ENCODE peak calls at places on chromosomes 1 and 21, in eight cellular contexts. One of them, this sample, is unnamed.
A peak's percentile ranks its signal among the peaks of the same experiment; 100 is the strongest.

GRCh38 chr1:18137759-18138345 is 30.3 kb downstream of the IGSF21 start:
- DNase-seq in body of pancreas: no peak
- DNase-seq in A549: no peak
- DNase-seq in uterus: no peak
- DNase-seq in stomach: no peak
- DNase-seq in ovary: no peak
- DNase-seq in heart left ventricle: no peak
- DNase-seq in lower leg skin: no peak
- DNase-seq in this sample: no peak

GRCh38 chr1:58047265-58047858 is 499.2 kb downstream of the OMA1 start:
- DNase-seq in body of pancreas: no peak
- DNase-seq in A549: peak; percentile 10
- DNase-seq in uterus: no peak
- DNase-seq in stomach: no peak
- DNase-seq in ovary: no peak
- DNase-seq in heart left ventricle: no peak
- DNase-seq in lower leg skin: no peak
- DNase-seq in this sample: no peak

GRCh38 chr1:166974647-166975345 is 544 bp downstream of the ILDR2 start:
- DNase-seq in body of pancreas: no peak
- DNase-seq in A549: no peak
- DNase-seq in uterus: no peak
- DNase-seq in stomach: no peak
- DNase-seq in ovary: no peak
- DNase-seq in heart left ventricle: no peak
- DNase-seq in lower leg skin: no peak
- DNase-seq in this sample: no peak

GRCh38 chr1:85059563-85059962 is 11.3 kb upstream of the MCOLN3 start:
- DNase-seq in body of pancreas: no peak
- DNase-seq in A549: no peak
- DNase-seq in uterus: no peak
- DNase-seq in stomach: no peak
- DNase-seq in ovary: no peak
- DNase-seq in heart left ventricle: no peak
- DNase-seq in lower leg skin: no peak
- DNase-seq in this sample: no peak

GRCh38 chr1:53377438-53377841 is 49.6 kb upstream of the LRP8 start:
- DNase-seq in body of pancreas: peak; percentile 2
- DNase-seq in A549: no peak
- DNase-seq in uterus: peak; percentile 3
- DNase-seq in stomach: peak; percentile 17
- DNase-seq in ovary: no peak
- DNase-seq in heart left ventricle: peak; percentile 48
- DNase-seq in lower leg skin: no peak
- DNase-seq in this sample: no peak

GRCh38 chr21:32524010-32524719 is 61.2 kb downstream of the TCP10L start:
- DNase-seq in body of pancreas: no peak
- DNase-seq in A549: no peak
- DNase-seq in uterus: peak; percentile 63
- DNase-seq in stomach: no peak
- DNase-seq in ovary: no peak
- DNase-seq in heart left ventricle: peak; percentile 70
- DNase-seq in lower leg skin: no peak
- DNase-seq in this sample: no peak

GRCh38 chr1:151612506-151613274 is 840 bp downstream of the SNX27 start:
- DNase-seq in body of pancreas: peak; percentile 20
- DNase-seq in A549: no peak
- DNase-seq in uterus: peak; percentile 50
- DNase-seq in stomach: no peak
- DNase-seq in ovary: peak; percentile 10
- DNase-seq in heart left ventricle: peak; percentile 42
- DNase-seq in lower leg skin: peak; percentile 33
- DNase-seq in this sample: peak; percentile 33

GRCh38 chr1:109894823-109895719 is 15.6 kb upstream of the CSF1 start:
- DNase-seq in body of pancreas: no peak
- DNase-seq in A549: no peak
- DNase-seq in uterus: no peak
- DNase-seq in stomach: no peak
- DNase-seq in ovary: no peak
- DNase-seq in heart left ventricle: no peak
- DNase-seq in lower leg skin: no peak
- DNase-seq in this sample: no peak

GRCh38 chr1:53501065-53502005 is 42.1 kb downstream of the DMRTB1 start:
- DNase-seq in body of pancreas: no peak
- DNase-seq in A549: no peak
- DNase-seq in uterus: no peak
- DNase-seq in stomach: no peak
- DNase-seq in ovary: no peak
- DNase-seq in heart left ventricle: no peak
- DNase-seq in lower leg skin: no peak
- DNase-seq in this sample: no peak

GRCh38 chr1:109659997-109660755 is 4.3 kb downstream of the GSTM4 start:
- DNase-seq in body of pancreas: peak; percentile 82
- DNase-seq in A549: no peak
- DNase-seq in uterus: no peak
- DNase-seq in stomach: no peak
- DNase-seq in ovary: peak; percentile 79
- DNase-seq in heart left ventricle: no peak
- DNase-seq in lower leg skin: peak; percentile 9
- DNase-seq in this sample: no peak

GRCh38 chr21:21247441-21247840 is 249.2 kb downstream of the NCAM2 start:
- DNase-seq in body of pancreas: no peak
- DNase-seq in A549: no peak
- DNase-seq in uterus: no peak
- DNase-seq in stomach: no peak
- DNase-seq in ovary: no peak
- DNase-seq in heart left ventricle: no peak
- DNase-seq in lower leg skin: no peak
- DNase-seq in this sample: no peak

GRCh38 chr1:39102537-39103320 is 76.6 kb downstream of the NDUFS5 start:
- DNase-seq in body of pancreas: peak; percentile 48
- DNase-seq in A549: peak; percentile 67
- DNase-seq in uterus: peak; percentile 58
- DNase-seq in stomach: no peak
- DNase-seq in ovary: no peak
- DNase-seq in heart left ventricle: no peak
- DNase-seq in lower leg skin: peak; percentile 62
- DNase-seq in this sample: no peak

GRCh38 chr1:41412748-41413147 is 51.5 kb downstream of the FOXO6 start:
- DNase-seq in body of pancreas: no peak
- DNase-seq in A549: no peak
- DNase-seq in uterus: no peak
- DNase-seq in stomach: no peak
- DNase-seq in ovary: no peak
- DNase-seq in heart left ventricle: no peak
- DNase-seq in lower leg skin: no peak
- DNase-seq in this sample: no peak

GRCh38 chr21:44892095-44892494 is 18.6 kb upstream of the PTTG1IP start:
- DNase-seq in body of pancreas: no peak
- DNase-seq in A549: no peak
- DNase-seq in uterus: no peak
- DNase-seq in stomach: no peak
- DNase-seq in ovary: no peak
- DNase-seq in heart left ventricle: peak; percentile 25
- DNase-seq in lower leg skin: no peak
- DNase-seq in this sample: no peak

GRCh38 chr1:159214149-159214760 is 9.6 kb downstream of the ACKR1 start:
- DNase-seq in body of pancreas: peak; percentile 47
- DNase-seq in A549: peak; percentile 59
- DNase-seq in uterus: peak; percentile 30
- DNase-seq in stomach: peak; percentile 35
- DNase-seq in ovary: no peak
- DNase-seq in heart left ventricle: no peak
- DNase-seq in lower leg skin: no peak
- DNase-seq in this sample: peak; percentile 41

GRCh38 chr1:11397151-11397902 is 81.6 kb upstream of the DISP3 start:
- DNase-seq in body of pancreas: no peak
- DNase-seq in A549: no peak
- DNase-seq in uterus: no peak
- DNase-seq in stomach: no peak
- DNase-seq in ovary: no peak
- DNase-seq in heart left ventricle: no peak
- DNase-seq in lower leg skin: no peak
- DNase-seq in this sample: no peak

GRCh38 chr1:47505267-47505666 is 67.4 kb downstream of the FOXD2 start:
- DNase-seq in body of pancreas: no peak
- DNase-seq in A549: no peak
- DNase-seq in uterus: no peak
- DNase-seq in stomach: no peak
- DNase-seq in ovary: no peak
- DNase-seq in heart left ventricle: no peak
- DNase-seq in lower leg skin: no peak
- DNase-seq in this sample: no peak

GRCh38 chr1:77188770-77189169 is 30.5 kb downstream of the PIGK start:
- DNase-seq in body of pancreas: no peak
- DNase-seq in A549: no peak
- DNase-seq in uterus: no peak
- DNase-seq in stomach: no peak
- DNase-seq in ovary: no peak
- DNase-seq in heart left ventricle: no peak
- DNase-seq in lower leg skin: no peak
- DNase-seq in this sample: no peak

GRCh38 chr1:168833801-168834224 is 104.8 kb upstream of the DPT start:
- DNase-seq in body of pancreas: no peak
- DNase-seq in A549: no peak
- DNase-seq in uterus: no peak
- DNase-seq in stomach: no peak
- DNase-seq in ovary: no peak
- DNase-seq in heart left ventricle: no peak
- DNase-seq in lower leg skin: no peak
- DNase-seq in this sample: no peak

GRCh38 chr1:42137766-42138165 is 15.4 kb upstream of the GUCA2B start:
- DNase-seq in body of pancreas: no peak
- DNase-seq in A549: no peak
- DNase-seq in uterus: no peak
- DNase-seq in stomach: no peak
- DNase-seq in ovary: no peak
- DNase-seq in heart left ventricle: no peak
- DNase-seq in lower leg skin: no peak
- DNase-seq in this sample: no peak

GRCh38 chr1:3500265-3500835 is 45.9 kb downstream of the ARHGEF16 start:
- DNase-seq in body of pancreas: no peak
- DNase-seq in A549: no peak
- DNase-seq in uterus: no peak
- DNase-seq in stomach: no peak
- DNase-seq in ovary: no peak
- DNase-seq in heart left ventricle: no peak
- DNase-seq in lower leg skin: no peak
- DNase-seq in this sample: no peak

GRCh38 chr1:26856604-26857469 is 6.1 kb upstream of the SFN start:
- DNase-seq in body of pancreas: no peak
- DNase-seq in A549: no peak
- DNase-seq in uterus: no peak
- DNase-seq in stomach: no peak
- DNase-seq in ovary: no peak
- DNase-seq in heart left ventricle: no peak
- DNase-seq in lower leg skin: no peak
- DNase-seq in this sample: no peak

GRCh38 chr1:223780926-223781325 is 64.8 kb downstream of the TP53BP2 start:
- DNase-seq in body of pancreas: no peak
- DNase-seq in A549: no peak
- DNase-seq in uterus: no peak
- DNase-seq in stomach: no peak
- DNase-seq in ovary: no peak
- DNase-seq in heart left ventricle: no peak
- DNase-seq in lower leg skin: no peak
- DNase-seq in this sample: no peak

GRCh38 chr1:206672844-206673758 is 11.6 kb upstream of the MAPKAPK2 start:
- DNase-seq in body of pancreas: no peak
- DNase-seq in A549: no peak
- DNase-seq in uterus: no peak
- DNase-seq in stomach: no peak
- DNase-seq in ovary: no peak
- DNase-seq in heart left ventricle: no peak
- DNase-seq in lower leg skin: no peak
- DNase-seq in this sample: no peak

GRCh38 chr1:207825719-207826556 is 74.1 kb downstream of the CD46 start:
- DNase-seq in body of pancreas: no peak
- DNase-seq in A549: no peak
- DNase-seq in uterus: peak; percentile 66
- DNase-seq in stomach: peak; percentile 82
- DNase-seq in ovary: no peak
- DNase-seq in heart left ventricle: peak; percentile 81
- DNase-seq in lower leg skin: peak; percentile 81
- DNase-seq in this sample: peak; percentile 73

GRCh38 chr1:156599811-156600210 is 1.5 kb downstream of the GPATCH4 start:
- DNase-seq in body of pancreas: no peak
- DNase-seq in A549: peak; percentile 60
- DNase-seq in uterus: no peak
- DNase-seq in stomach: no peak
- DNase-seq in ovary: no peak
- DNase-seq in heart left ventricle: no peak
- DNase-seq in lower leg skin: no peak
- DNase-seq in this sample: no peak

GRCh38 chr1:247118946-247119446 is 14.8 kb upstream of the ZNF669 start:
- DNase-seq in body of pancreas: no peak
- DNase-seq in A549: peak; percentile 10
- DNase-seq in uterus: no peak
- DNase-seq in stomach: no peak
- DNase-seq in ovary: no peak
- DNase-seq in heart left ventricle: no peak
- DNase-seq in lower leg skin: no peak
- DNase-seq in this sample: no peak

GRCh38 chr1:179251675-179252074 is 22.2 kb upstream of the ABL2 start:
- DNase-seq in body of pancreas: peak; percentile 14
- DNase-seq in A549: no peak
- DNase-seq in uterus: no peak
- DNase-seq in stomach: no peak
- DNase-seq in ovary: no peak
- DNase-seq in heart left ventricle: no peak
- DNase-seq in lower leg skin: no peak
- DNase-seq in this sample: no peak
- TF ChIP-seq CTCF in body of pancreas: peak; percentile 86
- TF ChIP-seq CTCF in A549: peak; percentile 72
- TF ChIP-seq CTCF in uterus: peak; percentile 25
- TF ChIP-seq CTCF in stomach: no peak
- TF ChIP-seq CTCF in ovary: no peak
- TF ChIP-seq CTCF in heart left ventricle: peak; percentile 43
- TF ChIP-seq CTCF in lower leg skin: no peak
- TF ChIP-seq CTCF in this sample: peak; percentile 17

GRCh38 chr1:165597883-165598675 is 33.0 kb upstream of the MGST3 start:
- DNase-seq in body of pancreas: peak; percentile 98
- DNase-seq in A549: peak; percentile 87
- DNase-seq in uterus: peak; percentile 97
- DNase-seq in stomach: peak; percentile 97
- DNase-seq in ovary: peak; percentile 93
- DNase-seq in heart left ventricle: peak; percentile 98
- DNase-seq in lower leg skin: peak; percentile 94
- DNase-seq in this sample: peak; percentile 95
- TF ChIP-seq POLR2A in body of pancreas: peak; percentile 61
- TF ChIP-seq POLR2A in A549: no peak
- TF ChIP-seq POLR2A in uterus: peak; percentile 14
- TF ChIP-seq POLR2A in stomach: no peak
- TF ChIP-seq POLR2A in ovary: no peak
- TF ChIP-seq POLR2A in heart left ventricle: no peak
- TF ChIP-seq POLR2A in lower leg skin: no peak
- TF ChIP-seq POLR2A in this sample: peak; percentile 56

GRCh38 chr1:171266930-171267329 is 18.6 kb downstream of the FMO1 start:
- DNase-seq in body of pancreas: no peak
- DNase-seq in A549: no peak
- DNase-seq in uterus: no peak
- DNase-seq in stomach: no peak
- DNase-seq in ovary: no peak
- DNase-seq in heart left ventricle: no peak
- DNase-seq in lower leg skin: no peak
- DNase-seq in this sample: no peak
- TF ChIP-seq CTCF in body of pancreas: no peak
- TF ChIP-seq CTCF in A549: no peak
- TF ChIP-seq CTCF in uterus: no peak
- TF ChIP-seq CTCF in stomach: no peak
- TF ChIP-seq CTCF in ovary: no peak
- TF ChIP-seq CTCF in heart left ventricle: no peak
- TF ChIP-seq CTCF in lower leg skin: no peak
- TF ChIP-seq CTCF in this sample: no peak

GRCh38 chr1:24946861-24947658 is 17.0 kb upstream of the RUNX3 start:
- DNase-seq in body of pancreas: no peak
- DNase-seq in A549: no peak
- DNase-seq in uterus: no peak
- DNase-seq in stomach: no peak
- DNase-seq in ovary: no peak
- DNase-seq in heart left ventricle: no peak
- DNase-seq in lower leg skin: no peak
- DNase-seq in this sample: no peak
- TF ChIP-seq POLR2A in body of pancreas: no peak
- TF ChIP-seq POLR2A in A549: no peak
- TF ChIP-seq POLR2A in uterus: no peak
- TF ChIP-seq POLR2A in stomach: no peak
- TF ChIP-seq POLR2A in ovary: no peak
- TF ChIP-seq POLR2A in heart left ventricle: no peak
- TF ChIP-seq POLR2A in lower leg skin: no peak
- TF ChIP-seq POLR2A in this sample: no peak